ENCODE peak calls at places on chromosomes 3 and 15, in ten cellular contexts. One of them, this sample, is unnamed.
A peak's percentile ranks its signal among the peaks of the same experiment; 100 is the strongest.

GRCh38 chr15:25378501-25378901 is 60.3 kb downstream of the UBE3A start:
- ATAC-seq in activated B cell treated with CpG ODN at 0.5 μM for 24 hours: no peak
- ATAC-seq in GM12878: peak; percentile 62
- ATAC-seq in omental fat pad: no peak
- ATAC-seq in T-cell: no peak
- ATAC-seq in left cardiac atrium: no peak
- ATAC-seq in left ventricle myocardium superior: no peak
- ATAC-seq in upper lobe of right lung: no peak
- ATAC-seq in thoracic aorta: no peak
- ATAC-seq in stimulated activated naive CD8-positive, alpha-beta T cell treated with anti-CD3 and anti-CD28 coated beads, Interleukin-15, amount 100 ng/mL, for 72 hours: no peak
- ATAC-seq in this sample: no peak

GRCh38 chr3:69914395-69914794 is 85.1 kb upstream of the SAMMSON start:
- ATAC-seq in left cardiac atrium: peak; percentile 94
- ATAC-seq in thoracic aorta: no peak
- ATAC-seq in omental fat pad: no peak
- ATAC-seq in left ventricle myocardium superior: peak; percentile 96
- ATAC-seq in activated B cell treated with CpG ODN at 0.5 μM for 24 hours: no peak
- ATAC-seq in upper lobe of right lung: no peak
- ATAC-seq in stimulated activated naive CD8-positive, alpha-beta T cell treated with anti-CD3 and anti-CD28 coated beads, Interleukin-15, amount 100 ng/mL, for 72 hours: no peak
- ATAC-seq in T-cell: no peak
- ATAC-seq in GM12878: no peak
- ATAC-seq in this sample: no peak

GRCh38 chr3:44125882-44126281 is 115.8 kb upstream of the TOPAZ1 start:
- ATAC-seq in T-cell: no peak
- ATAC-seq in stimulated activated naive CD8-positive, alpha-beta T cell treated with anti-CD3 and anti-CD28 coated beads, Interleukin-15, amount 100 ng/mL, for 72 hours: no peak
- ATAC-seq in activated B cell treated with CpG ODN at 0.5 μM for 24 hours: no peak
- ATAC-seq in left ventricle myocardium superior: peak; percentile 68
- ATAC-seq in upper lobe of right lung: peak; percentile 76
- ATAC-seq in thoracic aorta: no peak
- ATAC-seq in GM12878: no peak
- ATAC-seq in left cardiac atrium: peak; percentile 94
- ATAC-seq in omental fat pad: peak; percentile 58
- ATAC-seq in this sample: no peak

GRCh38 chr3:17030956-17031652 is 146.3 kb downstream of the PLCL2 start:
- ATAC-seq in activated B cell treated with CpG ODN at 0.5 μM for 24 hours: no peak
- ATAC-seq in stimulated activated naive CD8-positive, alpha-beta T cell treated with anti-CD3 and anti-CD28 coated beads, Interleukin-15, amount 100 ng/mL, for 72 hours: no peak
- ATAC-seq in omental fat pad: no peak
- ATAC-seq in thoracic aorta: no peak
- ATAC-seq in GM12878: no peak
- ATAC-seq in left cardiac atrium: no peak
- ATAC-seq in upper lobe of right lung: no peak
- ATAC-seq in T-cell: no peak
- ATAC-seq in left ventricle myocardium superior: no peak
- ATAC-seq in this sample: no peak

GRCh38 chr3:115814778-115815380 is 191.6 kb downstream of the GAP43 start:
- ATAC-seq in left cardiac atrium: peak; percentile 85
- ATAC-seq in left ventricle myocardium superior: peak; percentile 79
- ATAC-seq in upper lobe of right lung: peak; percentile 88
- ATAC-seq in activated B cell treated with CpG ODN at 0.5 μM for 24 hours: peak; percentile 70
- ATAC-seq in T-cell: peak; percentile 56
- ATAC-seq in thoracic aorta: peak; percentile 77
- ATAC-seq in stimulated activated naive CD8-positive, alpha-beta T cell treated with anti-CD3 and anti-CD28 coated beads, Interleukin-15, amount 100 ng/mL, for 72 hours: peak; percentile 28
- ATAC-seq in GM12878: peak; percentile 73
- ATAC-seq in omental fat pad: peak; percentile 80
- ATAC-seq in this sample: peak; percentile 72

GRCh38 chr15:57382222-57382621 is 5.9 kb downstream of the CGNL1 start:
- ATAC-seq in upper lobe of right lung: peak; percentile 72
- ATAC-seq in activated B cell treated with CpG ODN at 0.5 μM for 24 hours: no peak
- ATAC-seq in T-cell: no peak
- ATAC-seq in omental fat pad: no peak
- ATAC-seq in left ventricle myocardium superior: peak; percentile 11
- ATAC-seq in thoracic aorta: no peak
- ATAC-seq in stimulated activated naive CD8-positive, alpha-beta T cell treated with anti-CD3 and anti-CD28 coated beads, Interleukin-15, amount 100 ng/mL, for 72 hours: no peak
- ATAC-seq in GM12878: no peak
- ATAC-seq in left cardiac atrium: no peak
- ATAC-seq in this sample: peak; percentile 34

GRCh38 chr3:62154457-62155148 is 218.7 kb downstream of the FEZF2 start:
- ATAC-seq in T-cell: no peak
- ATAC-seq in left ventricle myocardium superior: peak; percentile 61
- ATAC-seq in stimulated activated naive CD8-positive, alpha-beta T cell treated with anti-CD3 and anti-CD28 coated beads, Interleukin-15, amount 100 ng/mL, for 72 hours: no peak
- ATAC-seq in thoracic aorta: no peak
- ATAC-seq in activated B cell treated with CpG ODN at 0.5 μM for 24 hours: no peak
- ATAC-seq in omental fat pad: no peak
- ATAC-seq in GM12878: peak; percentile 28
- ATAC-seq in left cardiac atrium: peak; percentile 30
- ATAC-seq in upper lobe of right lung: no peak
- ATAC-seq in this sample: no peak

GRCh38 chr3:152455989-152456388 is 187.3 kb downstream of the MBNL1 start:
- ATAC-seq in stimulated activated naive CD8-positive, alpha-beta T cell treated with anti-CD3 and anti-CD28 coated beads, Interleukin-15, amount 100 ng/mL, for 72 hours: no peak
- ATAC-seq in T-cell: no peak
- ATAC-seq in upper lobe of right lung: no peak
- ATAC-seq in omental fat pad: no peak
- ATAC-seq in GM12878: no peak
- ATAC-seq in left ventricle myocardium superior: no peak
- ATAC-seq in thoracic aorta: no peak
- ATAC-seq in activated B cell treated with CpG ODN at 0.5 μM for 24 hours: no peak
- ATAC-seq in left cardiac atrium: no peak
- ATAC-seq in this sample: no peak

GRCh38 chr3:56885879-56886647 is 84.3 kb upstream of the ARHGEF3 start:
- ATAC-seq in omental fat pad: no peak
- ATAC-seq in GM12878: no peak
- ATAC-seq in upper lobe of right lung: no peak
- ATAC-seq in left ventricle myocardium superior: no peak
- ATAC-seq in stimulated activated naive CD8-positive, alpha-beta T cell treated with anti-CD3 and anti-CD28 coated beads, Interleukin-15, amount 100 ng/mL, for 72 hours: peak; percentile 48
- ATAC-seq in T-cell: no peak
- ATAC-seq in left cardiac atrium: no peak
- ATAC-seq in activated B cell treated with CpG ODN at 0.5 μM for 24 hours: no peak
- ATAC-seq in thoracic aorta: no peak
- ATAC-seq in this sample: no peak

GRCh38 chr15:88284441-88285106 is 28.0 kb upstream of the NTRK3 start:
- ATAC-seq in activated B cell treated with CpG ODN at 0.5 μM for 24 hours: no peak
- ATAC-seq in thoracic aorta: no peak
- ATAC-seq in T-cell: no peak
- ATAC-seq in stimulated activated naive CD8-positive, alpha-beta T cell treated with anti-CD3 and anti-CD28 coated beads, Interleukin-15, amount 100 ng/mL, for 72 hours: no peak
- ATAC-seq in left cardiac atrium: no peak
- ATAC-seq in omental fat pad: no peak
- ATAC-seq in left ventricle myocardium superior: no peak
- ATAC-seq in GM12878: no peak
- ATAC-seq in upper lobe of right lung: no peak
- ATAC-seq in this sample: no peak

This sample was measured in gastroesophageal sphincter.